ENCODE peak calls at places on chromosomes 4 and X, in six cellular contexts. V is lower lobe of right lung, U is progenitor cell of endocrine pancreas, D is astrocyte of the cerebellum, S is left lung, W is cardiac fibroblast. K is an unnamed sample.

GRCh38 chr4:306551-306961 is 1.3 kb upstream of the ZNF732 start:
- DNase-seq in D (no peak), V (no peak), U (no peak), W (no peak), S (no peak), K (no peak)

GRCh38 chr4:170662250-170662649 is 572.5 kb upstream of the AADAT start:
- DNase-seq in S (no peak), U (no peak), W (no peak), V (no peak), D (no peak), K (no peak)

GRCh38 chr4:105551968-105552746 is at the start of gene ARHGEF38:
- DNase-seq in W (peak), U (peak), V (peak), D (peak), S (peak), K (peak)

GRCh38 chr4:82787342-82787741 is 11.3 kb downstream of the SCD5 start:
- DNase-seq in S (no peak), U (no peak), D (no peak), W (peak), V (no peak), K (no peak)

GRCh38 chr4:99447513-99447912 is 12.4 kb upstream of the ADH7 start:
- DNase-seq in V (no peak), W (no peak), U (no peak), D (no peak), S (no peak), K (no peak)

GRCh38 chr4:91302120-91302519 is 1001.6 kb upstream of the GRID2 start:
- DNase-seq in U (no peak), W (no peak), D (no peak), V (no peak), S (no peak), K (no peak)

GRCh38 chr4:142043509-142043908 is 407.1 kb downstream of the IL15 start:
- DNase-seq in S (no peak), U (no peak), W (peak), D (no peak), V (no peak), K (peak)

GRCh38 chrX:56995271-56995994 is at the start of gene SPIN3:
- DNase-seq in U (peak), D (peak), S (peak), W (peak), V (peak), K (peak)

GRCh38 chr4:153232768-153233167 is 28.5 kb downstream of the TRIM2 start:
- DNase-seq in V (no peak), S (peak), U (no peak), D (no peak), W (no peak), K (no peak)

GRCh38 chr4:31199644-31200043 is 479.5 kb downstream of the PCDH7 start:
- DNase-seq in S (no peak), D (no peak), U (no peak), W (no peak), V (no peak), K (no peak)

GRCh38 chr4:65071532-65071931 is 598.8 kb downstream of the EPHA5 start:
- DNase-seq in S (no peak), D (no peak), W (peak), U (no peak), V (no peak), K (no peak)

GRCh38 chr4:174278467-174278866 is 5.0 kb downstream of the FBXO8 start:
- DNase-seq in U (no peak), D (no peak), V (no peak), S (no peak), W (no peak), K (no peak)

GRCh38 chr4:143417679-143418403 is 81.2 kb downstream of the GAB1 start:
- DNase-seq in D (no peak), W (no peak), V (no peak), U (no peak), S (no peak), K (no peak)

GRCh38 chr4:111631157-111631999 is 513.9 kb upstream of the FAM241A start:
- DNase-seq in U (no peak), V (no peak), S (no peak), W (peak), D (no peak), K (peak)

GRCh38 chr4:2898001-2898400 is 54.4 kb downstream of the ADD1 start:
- DNase-seq in S (no peak), V (no peak), W (no peak), D (no peak), U (no peak), K (no peak)

GRCh38 chr4:23999714-24000113 is 109.9 kb upstream of the PPARGC1A start:
- DNase-seq in V (no peak), D (no peak), S (no peak), U (no peak), W (peak), K (no peak)

GRCh38 chr4:183469936-183470335 is 25.5 kb downstream of the CDKN2AIP start:
- DNase-seq in S (no peak), U (no peak), W (peak), D (no peak), V (no peak), K (no peak)

GRCh38 chr4:82436780-82437179 is 6.4 kb downstream of the ENOPH1 start:
- DNase-seq in D (no peak), S (no peak), W (no peak), U (no peak), V (no peak), K (no peak)

GRCh38 chrX:110915120-110915519 is 119.5 kb upstream of the CHRDL1 start:
- DNase-seq in W (peak), U (no peak), D (peak), V (no peak), S (no peak), K (peak)

GRCh38 chr4:104420766-104421165 is 73.9 kb downstream of the CXXC4 start:
- DNase-seq in D (no peak), V (no peak), U (no peak), W (no peak), S (no peak), K (no peak)

GRCh38 chr4:173794662-173795061 is 264.6 kb upstream of the HAND2 start:
- DNase-seq in W (peak), V (no peak), S (no peak), U (no peak), D (no peak), K (peak)

GRCh38 chrX:118655561-118656246 is 71.7 kb upstream of the IL13RA1 start:
- DNase-seq in D (peak), S (no peak), V (no peak), U (no peak), W (peak), K (peak)

GRCh38 chr4:147480891-147481576 is at the start of gene EDNRA:
- DNase-seq in U (peak), D (no peak), V (peak), W (peak), S (peak), K (peak)

GRCh38 chr4:169164669-169165415 is 105.9 kb downstream of the SH3RF1 start:
- DNase-seq in W (peak), S (no peak), V (no peak), D (no peak), U (no peak), K (peak)

GRCh38 chr4:26021417-26022345 is 107.7 kb downstream of the SMIM20 start:
- DNase-seq in D (no peak), U (no peak), V (no peak), W (peak), S (no peak), K (no peak)

DNA sequence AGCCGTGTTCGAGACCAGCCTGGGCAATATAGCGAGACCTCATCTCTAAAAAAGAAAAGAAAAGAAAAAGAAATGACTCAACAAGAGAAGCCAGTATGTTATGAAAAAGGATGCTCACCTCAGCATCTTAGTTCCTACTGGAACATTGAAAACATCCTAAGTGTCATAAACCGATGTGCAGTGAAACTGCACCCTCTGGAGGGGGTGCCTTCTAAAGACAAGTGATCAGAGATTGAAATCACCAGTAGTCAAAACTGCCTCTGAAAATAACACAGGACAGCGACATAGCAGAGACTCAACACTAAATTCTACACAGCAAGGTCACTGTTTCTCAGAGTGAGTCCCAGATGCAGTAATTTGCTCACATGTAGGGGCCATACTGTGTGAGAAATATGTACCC is 28.0 kb upstream of the ATP6AP2 start:
- DNase-seq in D (no peak), W (peak), U (no peak), S (no peak), V (no peak), K (peak)
- TF ChIP-seq CTCF in D (peak), W (no peak), U (no peak), S (no peak), V (peak), K (peak)

GRCh38 chrX:155216940-155217450 is 735 bp downstream of the VBP1 start:
- DNase-seq in U (no peak), V (no peak), S (no peak), W (no peak), D (no peak), K (peak)
- TF ChIP-seq CTCF in U (no peak), V (no peak), S (no peak), W (no peak), D (no peak), K (no peak)

GRCh38 chrX:34915463-34916225 is 27.0 kb upstream of the FAM47B start:
- DNase-seq in U (no peak), W (no peak), S (no peak), V (no peak), D (no peak), K (no peak)

GRCh38 chrX:34918091-34918736 is 24.4 kb upstream of the FAM47B start:
- DNase-seq in V (no peak), D (peak), W (peak), S (no peak), U (no peak), K (peak)

GRCh38 chrX:34917146-34917545 is 25.4 kb upstream of the FAM47B start:
- DNase-seq in U (no peak), W (no peak), S (no peak), V (no peak), D (no peak), K (no peak)

DNA sequence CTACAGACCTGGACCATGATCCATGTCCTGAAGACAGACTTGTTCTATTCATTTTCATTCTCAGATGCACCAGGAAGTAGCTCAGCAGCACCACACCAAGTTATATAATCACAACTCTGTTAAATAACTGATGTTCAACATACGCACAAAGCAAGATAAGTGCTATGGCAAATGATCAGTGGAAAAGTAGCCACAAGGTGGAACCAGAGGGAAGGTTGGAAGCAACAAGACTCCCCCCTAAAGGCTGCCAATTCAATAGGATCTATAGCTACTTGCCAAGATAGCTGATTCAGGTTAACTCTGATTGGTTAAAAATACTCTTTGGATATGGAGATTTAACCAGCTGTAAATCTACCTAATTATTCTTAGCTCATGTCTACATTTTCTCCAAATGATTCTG is 23.7 kb upstream of the FAM47B start:
- DNase-seq in V (no peak), D (peak), W (peak), U (no peak), S (no peak), K (peak)
- TF ChIP-seq CTCF in V (peak), D (peak), W (peak), U (peak), S (no peak), K (peak)

DNA sequence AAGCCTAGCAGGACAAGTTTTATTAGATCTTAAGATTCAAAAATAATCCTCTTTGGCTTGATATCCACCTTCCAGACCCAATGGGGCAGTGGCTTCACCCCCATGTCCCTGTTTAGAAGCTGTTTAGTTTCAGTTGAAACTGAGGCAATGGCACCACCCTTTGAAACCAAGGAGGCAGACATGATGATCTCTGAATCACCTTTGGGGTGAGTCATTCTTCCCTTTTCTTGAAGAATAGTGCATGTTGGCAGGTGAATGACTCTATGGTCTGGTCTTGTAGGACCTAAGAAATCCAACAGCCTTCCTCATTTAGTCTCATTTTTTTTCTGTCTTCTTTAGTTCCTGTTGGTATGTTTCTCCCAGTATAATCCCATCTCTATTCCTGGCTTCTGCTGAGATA is 29.5 kb upstream of the BMP15 start:
- DNase-seq in U (no peak), W (peak), D (no peak), V (no peak), S (no peak), K (no peak)
- TF ChIP-seq CTCF in U (no peak), W (no peak), D (no peak), V (no peak), S (no peak), K (no peak)

DNA sequence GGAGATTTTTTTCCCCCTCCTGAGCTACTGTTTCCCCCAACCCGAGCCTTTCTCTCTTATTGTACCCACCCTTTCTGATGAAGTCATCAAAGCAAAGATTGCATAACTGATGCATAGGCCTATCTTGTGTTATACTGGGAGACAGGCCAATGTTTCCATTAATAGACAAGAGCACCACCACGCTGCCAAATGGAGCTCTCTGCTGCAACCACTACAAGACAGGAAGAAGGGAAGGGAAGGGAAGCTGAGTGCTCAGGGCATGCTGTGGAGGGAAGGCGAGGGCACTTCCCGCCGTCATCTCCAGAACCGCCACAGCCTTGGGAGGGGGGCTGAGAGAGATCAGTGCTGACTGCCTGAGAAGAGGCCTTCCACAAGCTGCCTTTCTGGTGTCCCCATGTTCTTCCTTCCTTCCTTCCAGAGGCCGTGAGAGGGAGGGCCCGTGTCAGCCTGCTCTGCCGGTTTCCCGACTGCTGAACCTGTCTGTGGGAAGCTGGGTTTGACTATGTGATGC is 75.0 kb downstream of the MGST2 start:
- DNase-seq in D (peak), V (peak), S (peak), U (no peak), W (peak), K (peak)
- TF ChIP-seq CTCF in D (peak), V (peak), S (no peak), U (no peak), W (peak), K (peak)

GRCh38 chrX:109475174-109475891 is 6.6 kb downstream of the GUCY2F start:
- DNase-seq in S (peak), U (peak), V (no peak), W (peak), D (peak), K (peak)

DNA sequence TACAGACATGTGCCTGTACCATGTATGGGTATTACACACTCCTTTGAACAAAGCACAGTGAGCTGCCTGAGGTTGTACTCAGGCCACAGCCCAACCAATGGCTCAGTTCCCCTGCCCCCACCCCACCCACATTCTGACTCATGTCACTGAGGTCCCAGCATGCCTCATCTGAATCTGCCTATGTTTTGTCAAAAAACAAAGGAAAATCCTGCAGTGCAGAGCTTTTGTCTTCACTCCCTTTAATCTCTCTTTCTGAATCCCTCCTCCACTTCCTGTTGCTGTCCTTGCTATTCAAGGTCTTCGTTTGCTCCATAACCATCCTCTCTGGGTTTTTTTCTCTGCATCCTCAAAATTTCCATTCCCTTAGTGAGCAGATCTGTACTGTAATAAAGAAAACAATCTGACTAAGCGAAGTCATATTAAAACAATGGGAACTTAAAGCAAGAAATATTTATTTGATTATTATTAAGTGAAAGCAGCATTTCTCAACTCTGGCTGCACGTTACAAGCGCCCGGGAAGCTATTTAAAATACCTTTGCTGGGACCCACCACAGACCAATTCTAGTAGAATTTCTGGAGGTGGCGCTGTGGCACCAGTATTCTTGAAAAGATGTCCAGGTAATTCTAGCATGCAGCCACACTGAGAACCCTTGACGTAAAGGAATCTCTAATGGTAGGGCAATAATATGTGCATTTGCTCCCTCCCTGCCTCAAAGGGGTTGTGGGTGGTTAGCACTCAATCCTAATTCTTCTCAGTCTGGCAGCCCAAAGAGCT is 8.8 kb downstream of the GUCY2F start:
- DNase-seq in W (peak), D (peak), S (no peak), V (no peak), U (peak), K (peak)
- TF ChIP-seq CTCF in W (peak), D (peak), S (no peak), V (no peak), U (peak), K (peak)

DNA sequence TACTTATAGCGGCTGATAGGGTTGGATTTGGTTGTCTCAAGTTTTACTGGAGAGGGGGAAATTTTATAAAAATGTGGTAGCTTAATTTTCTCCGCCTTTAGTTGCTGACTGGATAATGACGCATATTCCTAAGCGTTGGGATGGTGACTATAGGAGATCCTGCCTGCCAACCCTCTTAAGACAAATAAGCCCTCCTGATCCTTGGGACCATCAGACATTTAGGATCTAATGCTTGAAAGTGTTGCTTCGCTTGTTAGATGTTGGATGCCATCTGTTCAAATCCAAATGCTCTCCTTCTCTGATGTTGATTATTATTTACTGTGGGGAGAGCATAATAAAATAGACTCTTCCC is 2.2 kb downstream of the RAPGEF2 start:
- DNase-seq in S (no peak), U (no peak), V (no peak), D (peak), W (peak), K (peak)
- TF ChIP-seq CTCF in S (no peak), U (no peak), V (no peak), D (no peak), W (no peak), K (no peak)

DNA sequence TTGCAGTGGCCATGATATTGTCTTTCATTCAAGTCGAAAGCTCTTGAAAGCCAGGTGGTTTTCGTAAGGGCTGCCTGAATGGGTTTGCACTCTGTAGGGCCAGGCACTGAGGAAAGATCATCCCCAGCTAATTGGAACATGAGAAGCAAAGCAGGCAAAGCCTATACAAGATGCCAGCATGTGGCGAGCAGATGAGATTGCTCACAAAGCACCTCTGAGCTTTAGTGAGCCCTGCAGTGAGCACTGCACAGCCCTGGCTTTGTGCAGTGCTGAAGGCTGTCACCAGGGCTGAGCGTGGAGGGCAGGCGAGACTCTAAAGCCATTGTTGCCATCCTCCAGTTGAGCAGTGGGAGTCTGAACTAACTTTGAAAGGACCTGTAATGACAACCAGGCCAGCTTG is 53.8 kb downstream of the HADH start:
- DNase-seq in U (no peak), W (no peak), V (no peak), S (no peak), D (no peak), K (no peak)
- TF ChIP-seq CTCF in U (no peak), W (no peak), V (no peak), S (no peak), D (no peak), K (no peak)

GRCh38 chrX:129823115-129823514 is 20.6 kb downstream of the ZDHHC9 start:
- DNase-seq in V (no peak), D (peak), S (no peak), W (peak), U (no peak), K (no peak)
- TF ChIP-seq CTCF in V (peak), D (peak), S (peak), W (peak), U (peak), K (peak)

GRCh38 chrX:17291998-17292658 is 82.9 kb upstream of the NHS start:
- DNase-seq in V (no peak), S (no peak), U (no peak), W (no peak), D (no peak), K (no peak)

GRCh38 chrX:17295788-17296187 is 79.2 kb upstream of the NHS start:
- DNase-seq in D (no peak), S (no peak), U (no peak), V (no peak), W (no peak), K (no peak)

GRCh38 chrX:17298564-17298963 is 76.4 kb upstream of the NHS start:
- DNase-seq in W (no peak), U (no peak), D (no peak), S (no peak), V (no peak), K (no peak)

GRCh38 chrX:17291141-17291900 is 83.7 kb upstream of the NHS start:
- DNase-seq in S (no peak), V (no peak), D (no peak), U (no peak), W (no peak), K (no peak)

GRCh38 chrX:17294561-17294960 is 80.4 kb upstream of the NHS start:
- DNase-seq in U (no peak), S (no peak), V (no peak), D (no peak), W (no peak), K (no peak)
- TF ChIP-seq CTCF in U (no peak), S (no peak), V (no peak), D (no peak), W (no peak), K (no peak)